ENCODE peak calls at places on chromosome 5, in eight cellular contexts. G is uterus, X is IMR-90, D is right lobe of liver, J is ovary, L is prostate gland, T is heart left ventricle, O is K562. N is an unnamed sample.

GRCh38 chr5:151234476-151235238 is 10.8 kb upstream of the CCDC69 start:
- DNase-seq in G (peak; percentile 91), X (peak; percentile 41), D (peak; percentile 90), J (peak; percentile 82), L (peak; percentile 50), T (peak; percentile 70), O (no peak), N (peak; percentile 50)

GRCh38 chr5:179378441-179379271 is 33.4 kb upstream of the ADAMTS2 start:
- DNase-seq in G (no peak), X (peak; percentile 78), D (peak; percentile 42), J (no peak), L (no peak), T (no peak), O (no peak), N (no peak)

GRCh38 chr5:83029912-83030311 is 47.3 kb downstream of the TMEM167A start:
- DNase-seq in G (no peak), X (peak; percentile 80), D (no peak), J (no peak), L (no peak), T (no peak), O (peak; percentile 59), N (no peak)

GRCh38 chr5:149151717-149152116 is 10.4 kb downstream of the ABLIM3 start:
- DNase-seq in G (no peak), X (peak; percentile 42), D (peak; percentile 68), J (no peak), L (no peak), T (no peak), O (no peak), N (no peak)

GRCh38 chr5:154444559-154445421 is 1.0 kb upstream of the SAP30L start:
- DNase-seq in G (peak; percentile 17), X (no peak), D (peak; percentile 46), J (no peak), L (no peak), T (no peak), O (peak; percentile 29), N (no peak)

GRCh38 chr5:94746731-94747124 is 128.3 kb downstream of the SLF1 start:
- DNase-seq in G (no peak), X (no peak), D (no peak), J (no peak), L (no peak), T (no peak), O (peak; percentile 9), N (no peak)

GRCh38 chr5:103562084-103562452 is 521 bp downstream of the NUDT12 start:
- DNase-seq in G (no peak), X (no peak), D (no peak), J (no peak), L (peak; percentile 8), T (no peak), O (no peak), N (no peak)

GRCh38 chr5:102152906-102153787 is 142.9 kb downstream of the SLCO4C1 start:
- DNase-seq in G (no peak), X (no peak), D (no peak), J (no peak), L (no peak), T (no peak), O (peak; percentile 16), N (no peak)

GRCh38 chr5:157080291-157080690 is 21.4 kb upstream of the HAVCR1 start:
- DNase-seq in G (no peak), X (no peak), D (no peak), J (no peak), L (no peak), T (no peak), O (no peak), N (no peak)

GRCh38 chr5:66207800-66208561 is 63.9 kb downstream of the SREK1 start:
- DNase-seq in G (peak; percentile 85), X (no peak), D (no peak), J (no peak), L (no peak), T (no peak), O (no peak), N (no peak)

GRCh38 chr5:80990971-80991370 is 30.8 kb downstream of the RASGRF2 start:
- DNase-seq in G (no peak), X (no peak), D (no peak), J (no peak), L (no peak), T (no peak), O (no peak), N (no peak)

GRCh38 chr5:106601605-106602004 is 1069.1 kb downstream of the EFNA5 start:
- DNase-seq in G (no peak), X (no peak), D (no peak), J (no peak), L (no peak), T (no peak), O (no peak), N (no peak)

GRCh38 chr5:169650701-169651331 is 13.7 kb downstream of the DOCK2 start:
- DNase-seq in G (no peak), X (peak; percentile 91), D (no peak), J (no peak), L (no peak), T (no peak), O (peak; percentile 66), N (no peak)
- TF ChIP-seq POLR2A in G (no peak), X (no peak), D (no peak), J (no peak), L (no peak), T (no peak), O (no peak), N (no peak)

DNA sequence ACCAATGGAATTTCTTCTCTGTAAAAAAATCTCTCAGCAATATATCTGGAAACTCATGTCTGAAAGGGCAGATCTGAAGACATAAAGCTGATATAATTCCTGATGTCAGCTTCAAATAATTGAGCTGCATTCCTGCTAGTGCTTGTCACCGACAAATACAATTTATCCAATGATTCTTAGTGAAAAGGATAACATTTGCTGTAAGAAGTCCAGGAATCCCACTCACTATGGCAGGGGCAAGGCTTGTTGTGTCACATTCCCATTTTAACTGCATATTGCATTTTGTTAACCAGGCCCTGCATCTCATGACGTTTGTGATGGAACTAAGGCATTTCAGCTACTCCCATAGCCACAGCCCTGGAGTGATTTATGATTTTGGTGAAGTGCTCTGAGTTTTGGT is 160.1 kb upstream of the DAB2 start:
- DNase-seq in G (no peak), X (peak; percentile 21), D (no peak), J (no peak), L (no peak), T (no peak), O (no peak), N (no peak)
- H3K4me3 ChIP-seq in G (no peak overlapping the region), X (no peak overlapping the region), D (no peak overlapping the region), J (no peak overlapping the region), L (no peak overlapping the region), T (no peak overlapping the region), O (no peak overlapping the region), N (no peak overlapping the region)

GRCh38 chr5:100667021-100667671 is 132.0 kb downstream of the FAM174A start:
- DNase-seq in G (no peak), X (peak; percentile 43), D (no peak), J (no peak), L (no peak), T (no peak), O (no peak), N (no peak)

GRCh38 chr5:100664140-100664539 is 129.0 kb downstream of the FAM174A start:
- DNase-seq in G (no peak), X (no peak), D (no peak), J (no peak), L (no peak), T (no peak), O (no peak), N (no peak)

GRCh38 chr5:100668511-100668910 is 133.3 kb downstream of the FAM174A start:
- DNase-seq in G (no peak), X (peak; percentile 48), D (no peak), J (no peak), L (no peak), T (no peak), O (no peak), N (no peak)
- H3K27me3 ChIP-seq in G (no peaks in the 10 kb centered on the region), X (no peaks in the 10 kb centered on the region), D (no peaks in the 10 kb centered on the region), J (peaks cover 2% of the 10 kb centered on the region), L (no peaks in the 10 kb centered on the region), T (no peaks in the 10 kb centered on the region), O (no peaks in the 10 kb centered on the region), N (no peaks in the 10 kb centered on the region)

GRCh38 chr5:134224905-134225779 is 731 bp downstream of the PPP2CA start:
- DNase-seq in G (peak; percentile 57), X (peak; percentile 87), D (peak; percentile 66), J (peak; percentile 71), L (peak; percentile 49), T (peak; percentile 71), O (peak; percentile 76), N (peak; percentile 61)

GRCh38 chr5:134227259-134227658 is 1.4 kb upstream of the PPP2CA start:
- DNase-seq in G (peak; percentile 38), X (peak; percentile 23), D (no peak), J (peak; percentile 26), L (no peak), T (peak; percentile 45), O (peak; percentile 73), N (no peak)

GRCh38 chr5:134227786-134228185 is 1.9 kb upstream of the PPP2CA start:
- DNase-seq in G (no peak), X (no peak), D (no peak), J (no peak), L (no peak), T (no peak), O (no peak), N (no peak)

GRCh38 chr5:134226441-134227192 is 744 bp upstream of the PPP2CA start:
- DNase-seq in G (peak; percentile 37), X (peak; percentile 54), D (no peak), J (no peak), L (no peak), T (no peak), O (no peak), N (no peak)

DNA sequence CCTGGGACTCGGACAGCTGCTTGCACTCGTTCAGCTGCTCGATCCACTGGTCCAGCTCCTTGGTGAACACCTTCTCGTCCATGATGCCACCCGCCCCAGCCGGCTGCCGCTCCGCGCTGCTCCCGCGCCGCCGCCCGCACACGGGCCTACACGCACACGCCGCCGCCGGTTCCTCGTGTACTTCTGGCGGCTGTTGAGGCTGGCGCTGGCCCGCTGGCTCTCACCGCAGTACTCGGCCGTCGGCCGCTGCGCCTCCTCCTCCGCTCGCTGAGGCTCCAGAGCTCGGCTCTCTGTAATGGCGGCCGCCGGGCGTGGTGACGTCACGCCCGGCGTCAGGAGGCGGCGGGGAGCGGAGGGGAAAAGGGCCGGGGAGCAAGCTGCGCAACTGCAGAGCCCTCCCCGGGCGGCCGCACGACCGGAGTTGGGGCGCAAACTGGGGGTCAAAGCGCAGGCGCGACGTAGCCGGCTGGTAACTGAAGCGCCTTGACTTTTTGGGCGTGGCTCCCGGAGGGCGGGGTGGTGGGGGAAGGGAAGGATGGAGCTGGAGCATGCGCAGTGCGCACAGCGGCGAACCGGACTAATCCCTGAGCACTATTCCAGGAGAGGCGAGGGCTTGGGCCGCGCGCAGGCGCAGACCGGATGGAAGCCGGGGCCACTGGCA is at the start of gene PPP2CA:
- DNase-seq in G (peak; percentile 99), X (peak; percentile 98), D (peak; percentile 99), J (peak; percentile 99), L (peak; percentile 98), T (peak; percentile 98), O (peak; percentile 99), N (peak; percentile 98)
- TF ChIP-seq POLR2A in G (peak; percentile 94), X (peak; percentile 88), D (peak; percentile 35), J (peak; percentile 95), L (peak; percentile 64), T (peak; percentile 54), O (peak; percentile 90), N (peak; percentile 83)

N was measured in breast epithelium.